ENCODE peak calls at places on chromosomes 13 and 19, in ten cellular contexts. Q is tibial artery, I is endothelial cell of umbilical vein, R is PC-3, S is transverse colon, X is heart left ventricle, E is GM23338, T is AG04450, L is fibroblast of lung, Y is cardiac muscle cell. D is an unnamed sample.

GRCh38 chr19:55341191-55342043 is 1.7 kb downstream of the KMT5C start:
- DNase-seq in Q (peak), I (peak), R (peak), S (peak), X (peak), E (peak), T (no peak), L (peak), Y (peak), D (peak)

GRCh38 chr19:21839966-21840365 is 4.0 kb upstream of the ZNF43 start:
- DNase-seq in Q (no peak), I (no peak), R (no peak), S (no peak), X (no peak), E (no peak), T (no peak), L (no peak), Y (no peak), D (no peak)

GRCh38 chr19:42657551-42657950 is 62.8 kb upstream of the CEACAM8 start:
- DNase-seq in Q (no peak), I (no peak), R (no peak), S (no peak), X (no peak), E (no peak), T (no peak), L (no peak), Y (no peak), D (no peak)

GRCh38 chr13:46367622-46368327 is 19.3 kb downstream of the RUBCNL start:
- DNase-seq in Q (no peak), I (no peak), R (peak), S (no peak), X (no peak), E (no peak), T (no peak), L (peak), Y (no peak), D (no peak)

GRCh38 chr13:53042897-53043296 is 14.3 kb downstream of the OLFM4 start:
- DNase-seq in Q (no peak), I (no peak), R (no peak), S (no peak), X (no peak), E (no peak), T (no peak), L (no peak), Y (no peak), D (no peak)

GRCh38 chr19:435707-436412 is 25.0 kb downstream of the SHC2 start:
- DNase-seq in Q (no peak), I (no peak), R (no peak), S (no peak), X (no peak), E (no peak), T (no peak), L (no peak), Y (no peak), D (no peak)

GRCh38 chr19:40467007-40467565 is 285 bp downstream of the SPTBN4 start:
- DNase-seq in Q (no peak), I (no peak), R (no peak), S (no peak), X (no peak), E (peak), T (no peak), L (no peak), Y (peak), D (no peak)

GRCh38 chr19:42129399-42130253 is 2.6 kb downstream of the POU2F2 start:
- DNase-seq in Q (peak), I (no peak), R (no peak), S (peak), X (no peak), E (no peak), T (no peak), L (no peak), Y (no peak), D (peak)

GRCh38 chr19:53664760-53665159 is 33.0 kb downstream of the DPRX start:
- DNase-seq in Q (no peak), I (no peak), R (no peak), S (no peak), X (no peak), E (peak), T (no peak), L (no peak), Y (no peak), D (no peak)

GRCh38 chr13:91142572-91142971 is 204.9 kb upstream of the MIR17HG start:
- DNase-seq in Q (no peak), I (no peak), R (peak), S (no peak), X (no peak), E (no peak), T (no peak), L (peak), Y (no peak), D (no peak)

GRCh38 chr13:23743717-23744116 is 145.5 kb downstream of the MIPEP start:
- DNase-seq in Q (no peak), I (no peak), R (peak), S (no peak), X (no peak), E (no peak), T (no peak), L (no peak), Y (no peak), D (no peak)

GRCh38 chr13:90891329-90891728 is 456.2 kb upstream of the MIR17HG start:
- DNase-seq in Q (no peak), I (no peak), R (no peak), S (no peak), X (no peak), E (no peak), T (no peak), L (no peak), Y (no peak), D (no peak)

GRCh38 chr19:31415322-31415721 is 66.1 kb upstream of the TSHZ3 start:
- DNase-seq in Q (no peak), I (no peak), R (no peak), S (no peak), X (no peak), E (no peak), T (no peak), L (no peak), Y (no peak), D (no peak)

GRCh38 chr19:38830039-38830733 is 1.4 kb downstream of the ECH1 start:
- DNase-seq in Q (no peak), I (no peak), R (peak), S (no peak), X (no peak), E (no peak), T (no peak), L (peak), Y (no peak), D (no peak)

GRCh38 chr13:33279898-33280549 is 5.5 kb downstream of the STARD13 start:
- DNase-seq in Q (peak), I (peak), R (peak), S (no peak), X (no peak), E (no peak), T (no peak), L (peak), Y (no peak), D (peak)

GRCh38 chr13:79870766-79871165 is 389.8 kb downstream of the NDFIP2 start:
- DNase-seq in Q (no peak), I (peak), R (no peak), S (no peak), X (no peak), E (no peak), T (no peak), L (no peak), Y (no peak), D (no peak)

GRCh38 chr19:6230991-6231448 is 48.8 kb downstream of the MLLT1 start:
- DNase-seq in Q (no peak), I (no peak), R (no peak), S (no peak), X (no peak), E (no peak), T (no peak), L (no peak), Y (no peak), D (no peak)

GRCh38 chr13:39253774-39254173 is 215.5 kb downstream of the NHLRC3 start:
- DNase-seq in Q (no peak), I (no peak), R (no peak), S (no peak), X (no peak), E (no peak), T (peak), L (peak), Y (no peak), D (no peak)

GRCh38 chr19:18438331-18439024 is 545 bp upstream of the ISYNA1 start:
- DNase-seq in Q (no peak), I (peak), R (no peak), S (no peak), X (peak), E (peak), T (no peak), L (no peak), Y (peak), D (peak)

GRCh38 chr19:34962945-34963530 is 991 bp downstream of the ZNF792 start:
- DNase-seq in Q (no peak), I (peak), R (peak), S (no peak), X (no peak), E (no peak), T (no peak), L (no peak), Y (no peak), D (no peak)

GRCh38 chr19:46753420-46754155 is 7.3 kb upstream of the STRN4 start:
- DNase-seq in Q (peak), I (peak), R (peak), S (peak), X (no peak), E (peak), T (no peak), L (no peak), Y (peak), D (peak)

GRCh38 chr13:44355643-44356042 is 18.0 kb upstream of the SERP2 start:
- DNase-seq in Q (no peak), I (peak), R (no peak), S (no peak), X (no peak), E (no peak), T (no peak), L (no peak), Y (no peak), D (no peak)

GRCh38 chr13:23870356-23871146 is 18.6 kb downstream of the MIPEP start:
- DNase-seq in Q (no peak), I (no peak), R (peak), S (no peak), X (no peak), E (no peak), T (no peak), L (peak), Y (no peak), D (no peak)

GRCh38 chr13:74305876-74306275 is 171.7 kb upstream of the KLF12 start:
- DNase-seq in Q (no peak), I (no peak), R (no peak), S (no peak), X (no peak), E (peak), T (no peak), L (no peak), Y (no peak), D (no peak)

GRCh38 chr13:23617551-23618014 is 47.4 kb downstream of the TNFRSF19 start:
- DNase-seq in Q (no peak), I (no peak), R (no peak), S (no peak), X (no peak), E (no peak), T (no peak), L (peak), Y (no peak), D (no peak)

GRCh38 chr19:48543121-48543710 is 8.8 kb upstream of the SULT2B1 start:
- DNase-seq in Q (no peak), I (peak), R (peak), S (peak), X (no peak), E (peak), T (no peak), L (peak), Y (no peak), D (peak)

GRCh38 chr19:18697680-18698079 is 14.2 kb downstream of the CRTC1 start:
- DNase-seq in Q (no peak), I (no peak), R (peak), S (peak), X (no peak), E (no peak), T (no peak), L (no peak), Y (no peak), D (peak)

GRCh38 chr13:35388979-35389378 is 87.5 kb downstream of the MAB21L1 start:
- DNase-seq in Q (no peak), I (peak), R (no peak), S (no peak), X (no peak), E (no peak), T (no peak), L (peak), Y (no peak), D (no peak)

GRCh38 chr19:36245210-36246005 is 30.5 kb downstream of the ZNF146 start:
- DNase-seq in Q (no peak), I (no peak), R (no peak), S (no peak), X (no peak), E (peak), T (no peak), L (peak), Y (no peak), D (no peak)

GRCh38 chr13:112241288-112241687 is 134.9 kb upstream of the SPACA7 start:
- DNase-seq in Q (no peak), I (no peak), R (no peak), S (no peak), X (no peak), E (no peak), T (no peak), L (no peak), Y (no peak), D (no peak)

GRCh38 chr13:43804461-43805070 is 17.8 kb upstream of the ENOX1 start:
- DNase-seq in Q (no peak), I (peak), R (peak), S (no peak), X (no peak), E (peak), T (peak), L (peak), Y (peak), D (peak)

DNA sequence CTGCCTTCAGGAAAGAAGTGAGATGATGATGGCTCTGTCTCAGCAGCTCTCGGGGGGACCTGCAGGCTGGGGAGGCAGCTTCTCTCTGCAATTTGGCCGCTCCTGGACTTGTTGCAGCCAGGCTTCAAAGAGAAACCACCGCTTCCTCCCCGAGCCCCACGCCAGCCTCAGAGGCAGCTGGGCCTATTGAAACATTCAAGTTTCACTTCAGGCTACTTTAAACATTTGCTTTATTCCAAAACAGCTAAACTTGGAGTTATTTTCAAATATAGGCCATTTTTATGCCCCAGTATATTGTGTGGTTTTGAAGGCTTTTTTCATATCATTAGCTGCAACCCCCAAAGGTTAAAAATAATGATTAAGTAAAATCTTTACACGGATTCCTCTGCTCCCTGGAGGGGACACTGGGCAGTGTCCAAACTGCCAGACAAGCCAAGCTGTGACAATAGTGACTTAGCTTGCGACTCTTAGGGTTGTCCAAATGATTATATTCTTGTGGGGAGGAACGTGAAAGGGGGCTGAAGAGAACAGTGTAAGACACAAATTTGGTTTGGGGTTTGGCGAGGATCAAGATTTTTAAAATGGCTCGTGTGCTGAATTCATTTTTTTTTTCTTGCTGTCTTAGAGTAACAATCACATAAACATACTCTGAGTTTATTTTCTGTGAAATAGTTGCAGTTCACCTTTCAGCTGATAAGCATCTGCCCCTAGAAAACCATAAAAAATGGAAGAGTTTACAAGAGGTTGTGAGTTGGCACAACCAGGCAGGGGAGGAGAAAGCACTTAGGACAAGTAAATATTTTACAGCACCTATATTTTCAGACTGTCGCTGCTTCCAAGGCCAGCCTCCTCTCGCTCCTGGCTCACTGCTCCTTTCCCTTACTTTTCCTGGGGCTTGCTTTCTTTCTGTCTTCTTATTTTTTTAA is 330.6 kb downstream of the DLEU7 start:
- DNase-seq in Q (peak), I (peak), R (peak), S (peak), X (peak), E (no peak), T (no peak), L (peak), Y (peak), D (peak)
- TF ChIP-seq CTCF in Q (no peak), I (no peak), R (no peak), S (no peak), X (peak), E (no peak), T (no peak), L (peak), Y (no peak), D (peak)

DNA sequence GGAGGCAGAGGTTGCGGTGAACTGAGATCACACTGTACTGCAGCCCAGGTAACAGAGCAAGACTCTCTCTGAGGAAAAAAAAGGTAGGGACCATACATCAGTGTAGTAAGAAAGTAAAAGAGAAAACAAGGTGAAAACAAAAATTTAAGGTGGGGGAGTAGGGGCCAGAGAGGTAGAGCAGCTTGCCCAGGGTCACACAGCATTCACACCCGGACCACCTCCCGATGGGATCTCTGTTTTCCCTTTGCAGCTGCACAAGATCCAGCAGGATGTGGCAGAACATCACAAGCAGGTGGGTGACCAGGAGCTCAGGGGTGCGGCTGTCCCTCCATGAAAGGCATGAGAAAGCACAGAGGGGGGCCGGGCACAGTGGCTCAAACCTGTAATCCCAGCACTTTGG is 4.5 kb downstream of the TLE6 start:
- DNase-seq in Q (no peak), I (no peak), R (no peak), S (no peak), X (no peak), E (no peak), T (no peak), L (no peak), Y (no peak), D (no peak)
- H3K27ac ChIP-seq in Q (no peak), I (no peak), R (no peak), S (no peak), X (no peak), E (no peak), T (no peak), L (no peak), Y (no peak), D (no peak)

DNA sequence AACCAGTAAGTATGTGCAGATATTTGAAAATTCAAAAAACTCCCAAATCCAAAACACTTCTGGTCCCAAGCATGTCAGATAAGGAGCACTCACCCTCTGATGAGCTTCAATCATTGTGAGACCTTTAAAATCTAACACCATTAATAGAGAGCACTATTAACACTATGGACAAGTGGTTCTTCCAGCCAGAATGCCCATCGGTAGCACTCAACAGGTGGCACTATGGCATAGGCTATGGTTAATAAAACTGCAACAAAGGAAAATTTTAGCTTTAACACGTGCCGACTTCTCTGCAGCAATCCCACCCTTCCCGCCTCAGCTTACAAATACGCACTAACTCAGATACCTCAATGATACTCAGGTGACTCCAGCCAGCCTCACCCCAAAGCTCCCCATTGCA is 62.3 kb downstream of the COL4A2 start:
- DNase-seq in Q (no peak), I (no peak), R (no peak), S (no peak), X (no peak), E (no peak), T (no peak), L (no peak), Y (no peak), D (no peak)
- TF ChIP-seq CTCF in Q (no peak), I (no peak), R (no peak), S (no peak), X (no peak), E (peak), T (no peak), L (no peak), Y (no peak), D (no peak)

GRCh38 chr19:7790416-7790815 is 27.4 kb downstream of the CLEC4M start:
- DNase-seq in Q (no peak), I (no peak), R (no peak), S (no peak), X (no peak), E (no peak), T (no peak), L (no peak), Y (no peak), D (no peak)

GRCh38 chr19:7789447-7789846 is 26.4 kb downstream of the CLEC4M start:
- DNase-seq in Q (no peak), I (no peak), R (no peak), S (peak), X (no peak), E (peak), T (no peak), L (no peak), Y (no peak), D (no peak)

GRCh38 chr19:7793493-7793892 is 30.4 kb downstream of the CLEC4M start:
- DNase-seq in Q (no peak), I (no peak), R (no peak), S (no peak), X (no peak), E (no peak), T (no peak), L (no peak), Y (no peak), D (no peak)

GRCh38 chr19:7788933-7789323 is 25.9 kb downstream of the CLEC4M start:
- DNase-seq in Q (no peak), I (no peak), R (no peak), S (no peak), X (no peak), E (no peak), T (no peak), L (no peak), Y (no peak), D (no peak)

GRCh38 chr19:7792286-7792685 is 29.2 kb downstream of the CLEC4M start:
- DNase-seq in Q (no peak), I (peak), R (peak), S (no peak), X (no peak), E (peak), T (no peak), L (no peak), Y (peak), D (no peak)
- H3K27ac ChIP-seq in Q (no peak), I (peak), R (no peak), S (no peak), X (no peak), E (no peak), T (no peak), L (no peak), Y (no peak), D (no peak)

GRCh38 chr13:48500652-48501197 is 32.2 kb downstream of the RCBTB2 start:
- DNase-seq in Q (no peak), I (no peak), R (peak), S (no peak), X (no peak), E (peak), T (peak), L (peak), Y (no peak), D (no peak)
- TF ChIP-seq CTCF in Q (no peak), I (no peak), R (no peak), S (no peak), X (no peak), E (no peak), T (no peak), L (no peak), Y (no peak), D (no peak)

DNA sequence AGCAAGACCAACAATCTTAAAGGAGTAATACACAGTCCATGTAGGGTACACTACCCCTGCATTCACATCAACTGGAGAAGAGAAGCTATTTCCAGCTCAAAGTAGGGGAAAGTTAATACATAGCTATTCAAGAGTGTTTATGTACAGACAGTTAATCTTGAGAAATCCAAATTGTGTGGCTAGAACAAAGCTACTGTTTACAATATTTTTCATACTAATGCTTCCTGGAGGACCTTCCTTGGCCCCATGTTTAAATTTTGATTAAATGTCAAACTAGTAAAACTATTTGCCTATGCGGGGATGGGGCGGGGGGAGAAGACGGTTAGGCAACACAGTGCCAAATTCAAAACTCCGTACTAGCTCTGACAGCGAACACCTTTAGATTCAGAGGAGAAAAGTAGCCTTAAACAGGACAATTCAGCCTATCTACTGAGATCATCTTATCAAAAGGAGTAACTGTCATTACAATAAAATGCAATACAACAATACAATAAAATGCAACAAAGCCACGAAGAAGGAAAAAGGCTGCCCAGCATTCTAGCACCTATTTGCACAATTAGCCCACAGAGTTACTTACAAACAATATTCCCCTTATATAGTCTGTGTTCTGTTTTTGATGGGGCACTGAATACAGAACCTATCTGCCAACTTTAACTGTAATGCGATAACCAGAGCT is 29.1 kb downstream of the BRD4 start:
- DNase-seq in Q (no peak), I (no peak), R (peak), S (no peak), X (no peak), E (no peak), T (no peak), L (peak), Y (no peak), D (peak)
- H3K27ac ChIP-seq in Q (peak), I (no peak), R (peak), S (peak), X (no peak), E (no peak), T (no peak), L (peak), Y (peak), D (no peak)

GRCh38 chr13:27171830-27172494 is 351 bp upstream of the USP12 start:
- DNase-seq in Q (peak), I (peak), R (peak), S (peak), X (peak), E (peak), T (peak), L (peak), Y (peak), D (peak)
- TF ChIP-seq CTCF in Q (no peak), I (no peak), R (no peak), S (peak), X (peak), E (peak), T (peak), L (no peak), Y (no peak), D (peak)